ENCODE peak calls at places on chromosomes 11 and 22, in nine cellular contexts. One of them, this sample, is unnamed.

GRCh38 chr11:93532285-93532789 is 10.9 kb downstream of the SMCO4 start:
- DNase-seq in mammary epithelial cell: no peak
- DNase-seq in AG10803: no peak
- DNase-seq in heart right ventricle: no peak
- DNase-seq in heart left ventricle: no peak
- DNase-seq in cardiac fibroblast: peak
- DNase-seq in body of pancreas: no peak
- DNase-seq in PC-3: no peak
- DNase-seq in lower lobe of right lung: no peak
- DNase-seq in this sample: no peak

GRCh38 chr22:37121887-37122591 is 12.5 kb upstream of the TMPRSS6 start:
- DNase-seq in mammary epithelial cell: peak
- DNase-seq in AG10803: peak
- DNase-seq in heart right ventricle: no peak
- DNase-seq in heart left ventricle: no peak
- DNase-seq in cardiac fibroblast: peak
- DNase-seq in body of pancreas: no peak
- DNase-seq in PC-3: peak
- DNase-seq in lower lobe of right lung: no peak
- DNase-seq in this sample: peak

GRCh38 chr11:106463796-106464201 is 386.3 kb downstream of the AASDHPPT start:
- DNase-seq in mammary epithelial cell: no peak
- DNase-seq in AG10803: no peak
- DNase-seq in heart right ventricle: no peak
- DNase-seq in heart left ventricle: no peak
- DNase-seq in cardiac fibroblast: peak
- DNase-seq in body of pancreas: no peak
- DNase-seq in PC-3: peak
- DNase-seq in lower lobe of right lung: no peak
- DNase-seq in this sample: no peak

GRCh38 chr11:33451364-33451763 is 194.2 kb downstream of the HIPK3 start:
- DNase-seq in mammary epithelial cell: no peak
- DNase-seq in AG10803: no peak
- DNase-seq in heart right ventricle: no peak
- DNase-seq in heart left ventricle: no peak
- DNase-seq in cardiac fibroblast: no peak
- DNase-seq in body of pancreas: no peak
- DNase-seq in PC-3: peak
- DNase-seq in lower lobe of right lung: no peak
- DNase-seq in this sample: no peak

GRCh38 chr11:1271406-1271805 is 38.0 kb downstream of the TOLLIP start:
- DNase-seq in mammary epithelial cell: no peak
- DNase-seq in AG10803: no peak
- DNase-seq in heart right ventricle: no peak
- DNase-seq in heart left ventricle: no peak
- DNase-seq in cardiac fibroblast: no peak
- DNase-seq in body of pancreas: no peak
- DNase-seq in PC-3: no peak
- DNase-seq in lower lobe of right lung: no peak
- DNase-seq in this sample: no peak

GRCh38 chr11:9176136-9176535 is 84.7 kb upstream of the SCUBE2 start:
- DNase-seq in mammary epithelial cell: no peak
- DNase-seq in AG10803: peak
- DNase-seq in heart right ventricle: no peak
- DNase-seq in heart left ventricle: no peak
- DNase-seq in cardiac fibroblast: no peak
- DNase-seq in body of pancreas: no peak
- DNase-seq in PC-3: no peak
- DNase-seq in lower lobe of right lung: no peak
- DNase-seq in this sample: no peak

GRCh38 chr22:38098410-38099249 is 11.9 kb downstream of the BAIAP2L2 start:
- DNase-seq in mammary epithelial cell: no peak
- DNase-seq in AG10803: peak
- DNase-seq in heart right ventricle: no peak
- DNase-seq in heart left ventricle: peak
- DNase-seq in cardiac fibroblast: peak
- DNase-seq in body of pancreas: no peak
- DNase-seq in PC-3: no peak
- DNase-seq in lower lobe of right lung: peak
- DNase-seq in this sample: peak

GRCh38 chr22:17569971-17570511 is 6.7 kb downstream of the SLC25A18 start:
- DNase-seq in mammary epithelial cell: no peak
- DNase-seq in AG10803: no peak
- DNase-seq in heart right ventricle: no peak
- DNase-seq in heart left ventricle: peak
- DNase-seq in cardiac fibroblast: peak
- DNase-seq in body of pancreas: no peak
- DNase-seq in PC-3: peak
- DNase-seq in lower lobe of right lung: no peak
- DNase-seq in this sample: no peak

GRCh38 chr11:122977455-122978302 is 4.0 kb downstream of the BSX start:
- DNase-seq in mammary epithelial cell: no peak
- DNase-seq in AG10803: no peak
- DNase-seq in heart right ventricle: no peak
- DNase-seq in heart left ventricle: no peak
- DNase-seq in cardiac fibroblast: no peak
- DNase-seq in body of pancreas: no peak
- DNase-seq in PC-3: no peak
- DNase-seq in lower lobe of right lung: no peak
- DNase-seq in this sample: no peak

GRCh38 chr11:122978303-122978620 is 3.4 kb downstream of the BSX start:
- DNase-seq in mammary epithelial cell: no peak
- DNase-seq in AG10803: no peak
- DNase-seq in heart right ventricle: no peak
- DNase-seq in heart left ventricle: no peak
- DNase-seq in cardiac fibroblast: no peak
- DNase-seq in body of pancreas: no peak
- DNase-seq in PC-3: no peak
- DNase-seq in lower lobe of right lung: no peak
- DNase-seq in this sample: no peak

GRCh38 chr11:122979103-122979814 is 2.4 kb downstream of the BSX start:
- DNase-seq in mammary epithelial cell: no peak
- DNase-seq in AG10803: no peak
- DNase-seq in heart right ventricle: no peak
- DNase-seq in heart left ventricle: no peak
- DNase-seq in cardiac fibroblast: no peak
- DNase-seq in body of pancreas: no peak
- DNase-seq in PC-3: no peak
- DNase-seq in lower lobe of right lung: no peak
- DNase-seq in this sample: no peak

GRCh38 chr11:122976396-122976733 is 5.3 kb downstream of the BSX start:
- DNase-seq in mammary epithelial cell: no peak
- DNase-seq in AG10803: no peak
- DNase-seq in heart right ventricle: no peak
- DNase-seq in heart left ventricle: no peak
- DNase-seq in cardiac fibroblast: no peak
- DNase-seq in body of pancreas: no peak
- DNase-seq in PC-3: no peak
- DNase-seq in lower lobe of right lung: no peak
- DNase-seq in this sample: no peak

GRCh38 chr11:122976734-122977454 is 4.7 kb downstream of the BSX start:
- DNase-seq in mammary epithelial cell: no peak
- DNase-seq in AG10803: no peak
- DNase-seq in heart right ventricle: no peak
- DNase-seq in heart left ventricle: no peak
- DNase-seq in cardiac fibroblast: no peak
- DNase-seq in body of pancreas: no peak
- DNase-seq in PC-3: no peak
- DNase-seq in lower lobe of right lung: no peak
- DNase-seq in this sample: no peak
- H3K4me3 ChIP-seq in mammary epithelial cell: no peak
- H3K4me3 ChIP-seq in AG10803: no peak
- H3K4me3 ChIP-seq in heart right ventricle: peak
- H3K4me3 ChIP-seq in heart left ventricle: peak
- H3K4me3 ChIP-seq in cardiac fibroblast: no peak
- H3K4me3 ChIP-seq in body of pancreas: no peak
- H3K4me3 ChIP-seq in PC-3: no peak
- H3K4me3 ChIP-seq in lower lobe of right lung: peak
- H3K4me3 ChIP-seq in this sample: no peak

GRCh38 chr11:36288442-36289225 is 590 bp downstream of the COMMD9 start:
- DNase-seq in mammary epithelial cell: no peak
- DNase-seq in AG10803: no peak
- DNase-seq in heart right ventricle: no peak
- DNase-seq in heart left ventricle: no peak
- DNase-seq in cardiac fibroblast: no peak
- DNase-seq in body of pancreas: no peak
- DNase-seq in PC-3: no peak
- DNase-seq in lower lobe of right lung: no peak
- DNase-seq in this sample: no peak

GRCh38 chr11:36295926-36296325 is at the start of gene PRR5L:
- DNase-seq in mammary epithelial cell: no peak
- DNase-seq in AG10803: no peak
- DNase-seq in heart right ventricle: no peak
- DNase-seq in heart left ventricle: no peak
- DNase-seq in cardiac fibroblast: no peak
- DNase-seq in body of pancreas: no peak
- DNase-seq in PC-3: no peak
- DNase-seq in lower lobe of right lung: no peak
- DNase-seq in this sample: no peak

GRCh38 chr11:36296925-36297604 is 977 bp downstream of the PRR5L start:
- DNase-seq in mammary epithelial cell: no peak
- DNase-seq in AG10803: peak
- DNase-seq in heart right ventricle: no peak
- DNase-seq in heart left ventricle: no peak
- DNase-seq in cardiac fibroblast: peak
- DNase-seq in body of pancreas: no peak
- DNase-seq in PC-3: no peak
- DNase-seq in lower lobe of right lung: no peak
- DNase-seq in this sample: peak

GRCh38 chr11:36289226-36289852 is at the start of gene COMMD9:
- DNase-seq in mammary epithelial cell: peak
- DNase-seq in AG10803: peak
- DNase-seq in heart right ventricle: peak
- DNase-seq in heart left ventricle: peak
- DNase-seq in cardiac fibroblast: peak
- DNase-seq in body of pancreas: peak
- DNase-seq in PC-3: peak
- DNase-seq in lower lobe of right lung: peak
- DNase-seq in this sample: peak

GRCh38 chr11:36292311-36292722 is 3.1 kb upstream of the COMMD9 start:
- DNase-seq in mammary epithelial cell: peak
- DNase-seq in AG10803: peak
- DNase-seq in heart right ventricle: no peak
- DNase-seq in heart left ventricle: no peak
- DNase-seq in cardiac fibroblast: peak
- DNase-seq in body of pancreas: no peak
- DNase-seq in PC-3: peak
- DNase-seq in lower lobe of right lung: no peak
- DNase-seq in this sample: peak
- TF ChIP-seq CTCF in mammary epithelial cell: peak
- TF ChIP-seq CTCF in AG10803: peak
- TF ChIP-seq CTCF in heart right ventricle: peak
- TF ChIP-seq CTCF in heart left ventricle: peak
- TF ChIP-seq CTCF in cardiac fibroblast: peak
- TF ChIP-seq CTCF in body of pancreas: peak
- TF ChIP-seq CTCF in PC-3: peak
- TF ChIP-seq CTCF in lower lobe of right lung: peak
- TF ChIP-seq CTCF in this sample: peak

DNA sequence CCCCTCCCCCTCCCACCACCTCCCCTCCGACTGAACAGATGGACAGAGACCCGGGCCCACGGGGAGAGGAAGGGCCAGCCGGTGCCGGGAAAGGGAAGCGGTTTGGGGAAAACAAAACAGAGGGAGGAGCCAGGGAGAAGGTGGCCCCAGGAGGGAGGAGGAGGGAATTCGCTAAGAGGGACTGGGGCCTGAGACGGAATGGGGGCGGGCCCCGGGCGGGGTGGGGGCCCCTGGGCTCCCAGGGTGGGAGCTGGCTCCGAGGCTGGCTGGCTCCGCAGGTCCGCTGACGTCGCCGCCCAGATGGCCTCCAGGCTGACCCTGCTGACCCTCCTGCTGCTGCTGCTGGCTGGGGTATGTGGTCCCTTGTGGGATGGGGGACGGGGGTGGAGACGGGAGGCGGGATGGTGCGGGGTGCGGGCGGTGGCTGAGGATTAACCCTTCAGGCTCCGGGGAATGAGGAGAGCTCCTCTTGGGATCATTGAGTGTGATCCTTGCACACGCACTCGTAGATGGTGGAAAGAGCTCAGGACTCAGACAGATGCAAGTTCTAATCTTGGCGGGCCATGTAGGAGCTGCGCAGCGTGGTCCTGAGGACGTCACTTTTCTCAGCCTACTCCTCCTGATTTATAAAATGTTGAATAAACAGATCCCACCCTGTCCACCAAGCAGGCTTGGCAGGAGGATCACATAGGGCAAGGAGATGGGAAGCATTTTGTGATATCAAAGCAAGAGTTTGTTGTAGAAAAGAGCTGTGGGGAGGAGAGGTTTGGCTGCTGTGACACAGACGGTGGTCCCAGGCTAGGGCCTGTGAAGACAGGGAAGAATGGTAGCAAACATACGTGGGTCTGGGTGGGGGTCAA is 716 bp downstream of the SERPING1 start:
- DNase-seq in mammary epithelial cell: no peak
- DNase-seq in AG10803: peak
- DNase-seq in heart right ventricle: peak
- DNase-seq in heart left ventricle: peak
- DNase-seq in cardiac fibroblast: peak
- DNase-seq in body of pancreas: peak
- DNase-seq in PC-3: no peak
- DNase-seq in lower lobe of right lung: peak
- DNase-seq in this sample: peak
- H3K4me3 ChIP-seq in mammary epithelial cell: peak
- H3K4me3 ChIP-seq in AG10803: peak
- H3K4me3 ChIP-seq in heart right ventricle: peak
- H3K4me3 ChIP-seq in heart left ventricle: peak
- H3K4me3 ChIP-seq in cardiac fibroblast: peak
- H3K4me3 ChIP-seq in body of pancreas: peak
- H3K4me3 ChIP-seq in PC-3: no peak
- H3K4me3 ChIP-seq in lower lobe of right lung: peak
- H3K4me3 ChIP-seq in this sample: peak

GRCh38 chr11:108703916-108704315 is 39.0 kb downstream of the DDX10 start:
- DNase-seq in mammary epithelial cell: peak
- DNase-seq in AG10803: no peak
- DNase-seq in heart right ventricle: no peak
- DNase-seq in heart left ventricle: no peak
- DNase-seq in cardiac fibroblast: no peak
- DNase-seq in body of pancreas: no peak
- DNase-seq in PC-3: no peak
- DNase-seq in lower lobe of right lung: no peak
- DNase-seq in this sample: peak

GRCh38 chr11:108698844-108699642 is 34.2 kb downstream of the DDX10 start:
- DNase-seq in mammary epithelial cell: peak
- DNase-seq in AG10803: peak
- DNase-seq in heart right ventricle: no peak
- DNase-seq in heart left ventricle: no peak
- DNase-seq in cardiac fibroblast: peak
- DNase-seq in body of pancreas: no peak
- DNase-seq in PC-3: no peak
- DNase-seq in lower lobe of right lung: no peak
- DNase-seq in this sample: peak

GRCh38 chr11:108693852-108694251 is 29.0 kb downstream of the DDX10 start:
- DNase-seq in mammary epithelial cell: peak
- DNase-seq in AG10803: peak
- DNase-seq in heart right ventricle: no peak
- DNase-seq in heart left ventricle: no peak
- DNase-seq in cardiac fibroblast: peak
- DNase-seq in body of pancreas: no peak
- DNase-seq in PC-3: peak
- DNase-seq in lower lobe of right lung: no peak
- DNase-seq in this sample: peak

DNA sequence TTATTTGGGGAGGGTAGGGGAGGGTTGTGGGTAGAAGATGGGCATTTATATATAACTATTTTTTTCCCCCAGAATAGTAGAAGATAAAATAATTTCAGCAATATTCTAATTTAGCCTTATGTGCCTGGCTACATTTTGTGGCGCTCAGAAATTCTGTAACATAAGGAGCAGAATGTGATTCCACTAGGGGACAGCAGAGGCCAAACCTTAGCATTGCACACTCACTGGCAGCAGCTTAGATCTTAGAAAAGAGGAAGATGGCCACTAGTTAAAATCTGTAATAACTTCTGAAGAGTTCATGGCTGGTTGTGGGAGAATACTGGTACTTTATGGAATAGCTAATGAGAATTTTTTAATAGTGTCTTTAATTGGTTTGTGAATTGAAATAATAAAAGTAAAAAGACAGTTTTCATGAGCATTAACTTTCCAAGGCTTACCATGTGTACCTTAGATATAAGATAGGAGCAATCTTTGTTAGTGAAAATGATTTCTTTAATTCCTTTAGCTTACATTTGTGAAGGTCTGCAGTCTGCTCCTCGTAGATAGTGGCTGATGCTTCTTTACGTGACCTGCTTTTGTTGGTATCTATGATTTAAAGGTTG is 33.1 kb downstream of the DDX10 start:
- DNase-seq in mammary epithelial cell: peak
- DNase-seq in AG10803: peak
- DNase-seq in heart right ventricle: no peak
- DNase-seq in heart left ventricle: peak
- DNase-seq in cardiac fibroblast: peak
- DNase-seq in body of pancreas: peak
- DNase-seq in PC-3: peak
- DNase-seq in lower lobe of right lung: no peak
- DNase-seq in this sample: peak
- TF ChIP-seq CTCF in mammary epithelial cell: peak
- TF ChIP-seq CTCF in AG10803: peak
- TF ChIP-seq CTCF in heart right ventricle: peak
- TF ChIP-seq CTCF in heart left ventricle: peak
- TF ChIP-seq CTCF in cardiac fibroblast: peak
- TF ChIP-seq CTCF in body of pancreas: peak
- TF ChIP-seq CTCF in PC-3: peak
- TF ChIP-seq CTCF in lower lobe of right lung: peak
- TF ChIP-seq CTCF in this sample: peak

This sample was measured in bronchial epithelial cell.